ENCODE peak calls at places on chromosomes 16 and 17, in six cellular contexts. W, N, O, X, C and H are unnamed samples.

GRCh38 chr16:28321700-28322411 is 29.5 kb downstream of the SBK1 start:
- DNase-seq in W (peak; percentile 90), N (peak; percentile 50), O (peak; percentile 12), X (peak; percentile 32), C (no peak), H (peak; percentile 28)

GRCh38 chr16:74184839-74185238 is 111.8 kb upstream of the PSMD7 start:
- DNase-seq in W (no peak), N (no peak), O (no peak), X (no peak), C (no peak), H (no peak)

GRCh38 chr17:63911657-63912100 is 621 bp upstream of the CSHL1 start:
- DNase-seq in W (peak; percentile 87), N (peak; percentile 64), O (peak; percentile 16), X (no peak), C (no peak), H (no peak)

GRCh38 chr17:82663381-82664275 is 15.4 kb upstream of the WDR45B start:
- DNase-seq in W (no peak), N (no peak), O (no peak), X (no peak), C (no peak), H (no peak)

GRCh38 chr17:76266244-76266938 is 1.2 kb downstream of the UBALD2 start:
- DNase-seq in W (no peak), N (peak; percentile 41), O (no peak), X (peak; percentile 52), C (no peak), H (no peak)

GRCh38 chr17:17628388-17629008 is 37.0 kb upstream of the PEMT start:
- DNase-seq in W (no peak), N (no peak), O (no peak), X (no peak), C (peak; percentile 15), H (no peak)

GRCh38 chr17:70119961-70120360 is 44.9 kb downstream of the KCNJ16 start:
- DNase-seq in W (no peak), N (no peak), O (no peak), X (no peak), C (no peak), H (no peak)

GRCh38 chr16:17367932-17368331 is 102.8 kb downstream of the XYLT1 start:
- DNase-seq in W (peak; percentile 82), N (peak; percentile 5), O (no peak), X (no peak), C (no peak), H (peak; percentile 83)

GRCh38 chr16:907819-908218 is 63.0 kb downstream of the LMF1 start:
- DNase-seq in W (no peak), N (no peak), O (no peak), X (no peak), C (no peak), H (no peak)

GRCh38 chr17:8894189-8894611 is 26.7 kb upstream of the PIK3R6 start:
- DNase-seq in W (peak; percentile 68), N (no peak), O (no peak), X (no peak), C (no peak), H (peak; percentile 20)

GRCh38 chr17:57290955-57291354 is 34.6 kb downstream of the MSI2 start:
- DNase-seq in W (no peak), N (no peak), O (no peak), X (no peak), C (no peak), H (no peak)

GRCh38 chr17:40974366-40974765 is 7.6 kb upstream of the KRT39 start:
- DNase-seq in W (no peak), N (no peak), O (no peak), X (no peak), C (no peak), H (no peak)

GRCh38 chr17:79798296-79799173 is 1.7 kb upstream of the CBX8 start:
- DNase-seq in W (peak; percentile 66), N (no peak), O (no peak), X (no peak), C (no peak), H (no peak)

GRCh38 chr17:74210191-74211140 is 2.9 kb upstream of the TTYH2 start:
- DNase-seq in W (peak; percentile 84), N (peak; percentile 67), O (peak; percentile 63), X (peak; percentile 44), C (no peak), H (no peak)

GRCh38 chr17:42016411-42016831 is 818 bp downstream of the DNAJC7 start:
- DNase-seq in W (no peak), N (peak; percentile 31), O (no peak), X (no peak), C (no peak), H (no peak)

GRCh38 chr17:42365136-42365535 is 23.1 kb downstream of the STAT3 start:
- DNase-seq in W (no peak), N (peak; percentile 61), O (no peak), X (no peak), C (no peak), H (no peak)

GRCh38 chr17:15436399-15437369 is 30.7 kb downstream of the CDRT4 start:
- DNase-seq in W (peak; percentile 56), N (peak; percentile 63), O (peak; percentile 46), X (peak; percentile 65), C (no peak), H (no peak)

GRCh38 chr16:6297666-6298435 is 1034.8 kb upstream of the RBFOX1 start:
- DNase-seq in W (no peak), N (no peak), O (no peak), X (no peak), C (no peak), H (peak; percentile 43)

GRCh38 chr16:57626420-57627170 is 1.8 kb upstream of the ADGRG1 start:
- DNase-seq in W (no peak), N (no peak), O (no peak), X (no peak), C (no peak), H (no peak)

GRCh38 chr16:66918803-66919568 is at the start of gene CDH16:
- DNase-seq in W (no peak), N (no peak), O (no peak), X (no peak), C (no peak), H (no peak)

DNA sequence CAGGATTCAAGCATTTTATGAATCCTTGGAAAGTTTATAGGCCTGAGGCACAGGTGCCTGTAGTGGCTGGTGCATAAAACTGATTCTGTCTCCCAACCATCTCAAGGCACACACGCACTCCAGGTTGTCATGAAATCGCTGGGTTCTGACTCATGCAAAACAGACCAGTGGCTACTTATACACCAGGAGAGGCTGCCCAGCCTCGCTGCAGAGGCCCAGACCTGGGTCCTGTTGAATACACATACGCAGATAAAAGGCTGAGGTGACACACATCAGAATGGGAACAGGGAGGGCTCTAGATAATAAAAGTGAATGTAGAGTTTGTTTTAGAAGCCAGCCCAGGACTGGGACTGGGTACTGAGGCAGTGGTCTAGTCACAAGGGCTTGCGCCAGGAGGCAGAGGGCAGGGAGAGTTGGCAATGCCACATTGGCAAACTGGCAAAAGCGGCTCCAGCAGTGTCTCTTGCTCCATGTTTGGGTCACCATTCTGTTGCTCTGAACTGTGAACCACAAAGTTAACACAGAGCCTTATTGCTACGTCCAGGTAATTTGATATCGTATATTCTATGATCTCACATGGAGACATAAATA is 13.6 kb downstream of the OR1D5 start:
- DNase-seq in W (peak; percentile 39), N (no peak), O (no peak), X (no peak), C (no peak), H (no peak)
- H3K4me3 ChIP-seq in W (peak overlapping the region; percentile 50), N (no peak overlapping the region), O (peak overlapping the region; percentile 71), X (no peak overlapping the region), C (no peak overlapping the region), H (no peak overlapping the region)

GRCh38 chr17:43913584-43913983 is 6.2 kb upstream of the MPP2 start:
- DNase-seq in W (no peak), N (no peak), O (no peak), X (no peak), C (no peak), H (no peak)

GRCh38 chr17:43914451-43914850 is 7.1 kb upstream of the MPP2 start:
- DNase-seq in W (no peak), N (no peak), O (no peak), X (no peak), C (no peak), H (no peak)

GRCh38 chr17:43915561-43915960 is 8.2 kb upstream of the MPP2 start:
- DNase-seq in W (no peak), N (no peak), O (no peak), X (no peak), C (no peak), H (no peak)

GRCh38 chr17:43909537-43910231 is 2.3 kb upstream of the MPP2 start:
- DNase-seq in W (no peak), N (no peak), O (no peak), X (no peak), C (no peak), H (no peak)

DNA sequence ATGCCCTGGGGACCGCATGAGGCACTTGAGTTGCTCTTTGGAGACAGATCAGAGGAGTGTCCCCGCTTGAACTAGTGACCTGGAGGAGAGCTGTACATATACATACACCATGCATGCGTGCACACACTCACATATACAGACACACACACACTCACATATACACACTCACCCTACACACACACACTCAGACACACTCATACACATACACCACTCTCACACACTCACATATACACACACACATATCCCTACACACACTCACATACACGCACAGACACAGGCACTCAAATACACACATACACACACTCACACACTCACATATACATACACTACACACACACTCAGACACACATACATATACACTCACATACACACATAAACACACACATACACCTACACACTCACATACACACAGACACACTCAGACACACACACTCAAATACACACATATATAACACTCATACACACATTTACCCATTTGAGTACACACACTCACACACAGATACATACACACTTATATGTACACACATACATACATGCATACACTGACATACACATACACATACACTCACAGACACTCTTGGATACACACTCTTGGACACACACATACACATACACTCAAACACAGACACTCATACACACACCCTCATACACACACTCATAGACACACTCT is 5.4 kb upstream of the MPP2 start:
- DNase-seq in W (no peak), N (no peak), O (no peak), X (no peak), C (no peak), H (no peak)
- TF ChIP-seq ZNF274 in W (no peak), N (no peak), O (no peak), X (no peak), C (no peak), H (no peak)

DNA sequence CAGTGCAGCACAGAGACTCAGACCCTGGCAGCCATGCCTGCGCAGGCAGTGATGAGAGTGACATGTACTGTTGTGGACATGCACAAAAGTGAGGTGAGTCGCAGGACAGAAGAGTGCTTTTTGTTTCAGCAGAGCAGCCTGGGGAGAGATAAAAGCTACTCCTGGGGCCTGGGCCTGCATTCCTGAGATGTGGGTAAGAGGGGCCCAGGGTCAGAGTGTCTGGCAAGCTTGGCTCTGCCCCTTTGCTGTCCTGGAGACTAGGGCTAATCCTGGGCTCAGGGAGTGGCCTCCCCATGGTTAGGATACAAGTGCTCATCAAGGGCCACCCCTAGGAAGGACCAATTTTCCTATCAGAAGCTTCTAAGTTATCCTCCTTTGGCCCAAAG is 4.8 kb upstream of the ERBB2 start:
- DNase-seq in W (no peak), N (no peak), O (no peak), X (no peak), C (no peak), H (no peak)
- H3K9ac ChIP-seq in W (peak overlapping the region; percentile 33), N (no peak overlapping the region), O (no peak overlapping the region), X (peak overlapping the region; percentile 96), C (no peak overlapping the region), H (peak overlapping the region; percentile 83)

DNA sequence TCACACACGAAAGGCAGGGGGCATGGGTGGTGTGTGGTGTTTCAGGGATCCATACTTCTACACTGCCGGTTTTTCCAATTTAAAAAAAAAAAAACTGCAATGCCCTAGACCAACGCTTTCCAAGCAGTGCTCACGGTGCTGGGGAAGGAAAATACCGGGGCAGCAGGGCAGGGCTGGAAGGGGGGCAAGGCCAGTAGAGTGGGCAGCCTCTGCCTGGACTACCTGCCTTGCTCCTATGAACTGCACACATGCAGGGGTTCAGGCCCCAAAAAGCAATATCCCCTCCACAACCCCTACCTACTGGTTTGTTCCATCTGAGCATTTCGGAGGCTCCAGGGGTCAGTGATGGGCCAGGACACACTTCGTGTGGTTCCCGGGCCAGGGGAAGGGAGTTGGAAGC is 29.4 kb downstream of the RPH3AL start:
- DNase-seq in W (peak; percentile 37), N (no peak), O (no peak), X (no peak), C (no peak), H (no peak)
- H3K4me3 ChIP-seq in W (no peak overlapping the region), N (no peak overlapping the region), O (no peak overlapping the region), X (no peak overlapping the region), C (no peak overlapping the region), H (no peak overlapping the region)